ENCODE peak calls at places on chromosome 4, in nine cellular contexts. U, A, E, L, V, R, I, X and Y are unnamed samples.

GRCh38 chr4:73855406-73855805 is 2.3 kb downstream of the PF4V1 start:
- DNase-seq in U (no peak), A (no peak), E (no peak), L (no peak), V (no peak), R (peak), I (no peak), X (no peak), Y (no peak)

GRCh38 chr4:128039568-128039967 is 21.5 kb upstream of the LARP1B start:
- DNase-seq in U (no peak), A (no peak), E (no peak), L (no peak), V (no peak), R (no peak), I (no peak), X (no peak), Y (no peak)

GRCh38 chr4:10088135-10089010 is 28.2 kb downstream of the WDR1 start:
- DNase-seq in U (no peak), A (no peak), E (no peak), L (no peak), V (no peak), R (no peak), I (no peak), X (no peak), Y (no peak)

GRCh38 chr4:185710487-185710995 is 101.5 kb downstream of the SORBS2 start:
- DNase-seq in U (peak), A (no peak), E (no peak), L (no peak), V (no peak), R (peak), I (no peak), X (no peak), Y (no peak)

GRCh38 chr4:183173580-183174526 is 74.8 kb downstream of the WWC2 start:
- DNase-seq in U (no peak), A (no peak), E (no peak), L (no peak), V (peak), R (peak), I (peak), X (no peak), Y (no peak)

GRCh38 chr4:56674984-56675383 is 6.1 kb downstream of the HOPX start:
- DNase-seq in U (no peak), A (no peak), E (no peak), L (no peak), V (no peak), R (peak), I (no peak), X (no peak), Y (no peak)

GRCh38 chr4:8652181-8653078 is 59.9 kb downstream of the CPZ start:
- DNase-seq in U (no peak), A (no peak), E (no peak), L (no peak), V (no peak), R (no peak), I (no peak), X (no peak), Y (no peak)

GRCh38 chr4:73435984-73436383 is at the start of gene AFP:
- DNase-seq in U (no peak), A (no peak), E (no peak), L (no peak), V (no peak), R (no peak), I (no peak), X (no peak), Y (no peak)

GRCh38 chr4:71389149-71389840 is 50.5 kb downstream of the SLC4A4 start:
- DNase-seq in U (no peak), A (no peak), E (no peak), L (no peak), V (peak), R (peak), I (no peak), X (no peak), Y (no peak)

GRCh38 chr4:119825696-119826095 is 197.1 kb upstream of the PDE5A start:
- DNase-seq in U (no peak), A (no peak), E (no peak), L (no peak), V (no peak), R (no peak), I (no peak), X (no peak), Y (no peak)

GRCh38 chr4:2792711-2793577 is at the start of gene SH3BP2:
- DNase-seq in U (peak), A (no peak), E (peak), L (peak), V (peak), R (peak), I (peak), X (peak), Y (peak)

GRCh38 chr4:570754-571153 is 5.3 kb downstream of the TMEM271 start:
- DNase-seq in U (no peak), A (no peak), E (no peak), L (no peak), V (no peak), R (no peak), I (no peak), X (no peak), Y (no peak)

GRCh38 chr4:75344915-75345314 is 169.3 kb downstream of the RCHY1 start:
- DNase-seq in U (no peak), A (no peak), E (no peak), L (no peak), V (peak), R (peak), I (no peak), X (no peak), Y (no peak)

GRCh38 chr4:5798447-5798846 is 87.4 kb downstream of the EVC start:
- DNase-seq in U (no peak), A (no peak), E (no peak), L (no peak), V (no peak), R (no peak), I (peak), X (no peak), Y (no peak)

GRCh38 chr4:108169639-108170038 is 907 bp upstream of the LEF1 start:
- DNase-seq in U (no peak), A (no peak), E (no peak), L (no peak), V (no peak), R (no peak), I (no peak), X (no peak), Y (no peak)

GRCh38 chr4:145299380-145300076 is 119.1 kb upstream of the OTUD4 start:
- DNase-seq in U (peak), A (no peak), E (no peak), L (peak), V (peak), R (peak), I (peak), X (peak), Y (peak)

GRCh38 chr4:2832309-2832980 is 11.2 kb upstream of the ADD1 start:
- DNase-seq in U (peak), A (no peak), E (no peak), L (no peak), V (no peak), R (no peak), I (no peak), X (no peak), Y (no peak)

GRCh38 chr4:7757501-7758443 is 181.9 kb downstream of the AFAP1 start:
- DNase-seq in U (no peak), A (no peak), E (no peak), L (no peak), V (no peak), R (no peak), I (no peak), X (no peak), Y (no peak)

GRCh38 chr4:29277381-29277780 is 1442.8 kb upstream of the PCDH7 start:
- DNase-seq in U (no peak), A (no peak), E (no peak), L (no peak), V (peak), R (peak), I (no peak), X (peak), Y (no peak)

GRCh38 chr4:108502366-108502765 is 118.0 kb upstream of the RPL34 start:
- DNase-seq in U (no peak), A (no peak), E (no peak), L (no peak), V (no peak), R (no peak), I (no peak), X (no peak), Y (no peak)

GRCh38 chr4:187666634-187667033 is 328.9 kb upstream of the ZFP42 start:
- DNase-seq in U (no peak), A (no peak), E (no peak), L (no peak), V (peak), R (no peak), I (peak), X (no peak), Y (no peak)

GRCh38 chr4:121952290-121952689 is 430 bp upstream of the TRPC3 start:
- DNase-seq in U (no peak), A (no peak), E (no peak), L (no peak), V (no peak), R (no peak), I (no peak), X (no peak), Y (no peak)

GRCh38 chr4:166128452-166128851 is 255.4 kb downstream of the TLL1 start:
- DNase-seq in U (no peak), A (no peak), E (no peak), L (no peak), V (peak), R (peak), I (no peak), X (no peak), Y (no peak)

GRCh38 chr4:7156273-7157139 is 35.8 kb upstream of the SORCS2 start:
- DNase-seq in U (peak), A (no peak), E (no peak), L (no peak), V (peak), R (no peak), I (peak), X (no peak), Y (no peak)

GRCh38 chr4:15963568-15963967 is 593 bp upstream of the FGFBP2 start:
- DNase-seq in U (no peak), A (no peak), E (no peak), L (peak), V (no peak), R (no peak), I (no peak), X (no peak), Y (peak)

GRCh38 chr4:73181231-73181630 is 77.4 kb downstream of the ANKRD17 start:
- DNase-seq in U (no peak), A (no peak), E (no peak), L (no peak), V (no peak), R (no peak), I (no peak), X (no peak), Y (no peak)

GRCh38 chr4:52234539-52235174 is 183.6 kb downstream of the SPATA18 start:
- DNase-seq in U (no peak), A (no peak), E (peak), L (no peak), V (peak), R (peak), I (peak), X (peak), Y (no peak)

GRCh38 chr4:89757154-89757723 is 79.7 kb downstream of the SNCA start:
- DNase-seq in U (no peak), A (no peak), E (peak), L (no peak), V (no peak), R (no peak), I (no peak), X (no peak), Y (no peak)

GRCh38 chr4:77922158-77923094 is 59.8 kb downstream of the MRPL1 start:
- DNase-seq in U (no peak), A (no peak), E (no peak), L (no peak), V (peak), R (peak), I (peak), X (no peak), Y (no peak)

GRCh38 chr4:164648151-164648848 is 105.6 kb upstream of the SMIM31 start:
- DNase-seq in U (no peak), A (no peak), E (no peak), L (no peak), V (no peak), R (peak), I (no peak), X (peak), Y (no peak)

GRCh38 chr4:99457270-99457669 is 22.1 kb upstream of the ADH7 start:
- DNase-seq in U (no peak), A (no peak), E (no peak), L (no peak), V (peak), R (no peak), I (no peak), X (no peak), Y (no peak)

GRCh38 chr4:158020734-158021346 is 152.0 kb downstream of the GASK1B start:
- DNase-seq in U (no peak), A (no peak), E (no peak), L (no peak), V (peak), R (peak), I (peak), X (peak), Y (no peak)

GRCh38 chr4:75232546-75232945 is 281.7 kb downstream of the RCHY1 start:
- DNase-seq in U (no peak), A (no peak), E (no peak), L (no peak), V (no peak), R (no peak), I (no peak), X (no peak), Y (no peak)

GRCh38 chr4:99668472-99668871 is 10.8 kb upstream of the C4orf54 start:
- DNase-seq in U (no peak), A (no peak), E (no peak), L (no peak), V (no peak), R (no peak), I (no peak), X (no peak), Y (no peak)

GRCh38 chr4:91812319-91812718 is 491.4 kb upstream of the GRID2 start:
- DNase-seq in U (no peak), A (no peak), E (no peak), L (no peak), V (no peak), R (no peak), I (no peak), X (no peak), Y (no peak)